ENCODE peak calls at places on chromosomes 13 and 19, in ten cellular contexts. Q, D, C, P, Y, I, A, T, R and H are unnamed samples.

GRCh38 chr19:56670401-56670960 is 1.1 kb downstream of the ZNF835 start:
- ATAC-seq in D (no peak), C (no peak), T (no peak), I (no peak), Y (no peak), P (no peak), Q (no peak), A (no peak), R (no peak), H (no peak)

GRCh38 chr19:409515-410242 is 732 bp upstream of the C2CD4C start:
- ATAC-seq in P (peak; percentile 42), Y (no peak), R (peak; percentile 71), Q (no peak), T (no peak), D (no peak), I (no peak), A (no peak), C (peak; percentile 26), H (no peak)

GRCh38 chr19:49895566-49896297 is 955 bp downstream of the IL4I1 start:
- ATAC-seq in Y (no peak), R (no peak), C (no peak), A (no peak), I (no peak), Q (no peak), T (no peak), P (peak; percentile 7), D (no peak), H (peak; percentile 5)

GRCh38 chr13:48547663-48548092 is 14.8 kb upstream of the RCBTB2 start:
- ATAC-seq in Y (no peak), D (no peak), P (no peak), C (no peak), R (no peak), A (no peak), Q (no peak), T (no peak), I (no peak), H (no peak)

GRCh38 chr19:29576761-29577661 is 29.1 kb upstream of the POP4 start:
- ATAC-seq in T (no peak), Q (no peak), I (no peak), C (no peak), Y (no peak), R (no peak), P (peak; percentile 94), D (no peak), A (no peak), H (peak; percentile 23)

GRCh38 chr19:8494158-8494557 is 8.3 kb downstream of the PRAM1 start:
- ATAC-seq in Y (no peak), A (no peak), C (no peak), T (peak; percentile 40), I (peak; percentile 45), Q (peak; percentile 79), R (peak; percentile 60), D (no peak), P (peak; percentile 20), H (no peak)

GRCh38 chr13:31595568-31595967 is 143.8 kb upstream of the RXFP2 start:
- ATAC-seq in D (no peak), Q (no peak), R (no peak), A (no peak), Y (no peak), C (no peak), I (no peak), T (no peak), P (no peak), H (no peak)

GRCh38 chr19:23799321-23799720 is 40.6 kb upstream of the ZNF681 start:
- ATAC-seq in Q (peak; percentile 95), T (no peak), R (peak; percentile 96), Y (no peak), I (peak; percentile 82), D (no peak), A (no peak), P (peak; percentile 65), C (no peak), H (no peak)

GRCh38 chr13:25217023-25217909 is 45.2 kb upstream of the AMER2 start:
- ATAC-seq in Q (no peak), R (no peak), T (no peak), C (no peak), A (no peak), I (no peak), Y (no peak), P (peak; percentile 51), D (no peak), H (no peak)

GRCh38 chr19:44608391-44608821 is 5.0 kb upstream of the IGSF23 start:
- ATAC-seq in I (no peak), P (no peak), A (peak; percentile 65), R (no peak), D (no peak), T (no peak), Y (no peak), Q (no peak), C (no peak), H (no peak)

GRCh38 chr19:11142528-11143171 is 12.9 kb downstream of the SPC24 start:
- ATAC-seq in D (peak; percentile 78), I (no peak), P (no peak), A (peak; percentile 6), T (peak; percentile 81), Y (peak; percentile 89), Q (no peak), R (no peak), C (peak; percentile 66), H (peak; percentile 67)

GRCh38 chr13:98975822-98976261 is 2.0 kb downstream of the DOCK9 start:
- ATAC-seq in I (no peak), Q (no peak), Y (no peak), T (peak; percentile 43), D (no peak), P (no peak), A (peak; percentile 50), C (no peak), R (peak; percentile 33), H (no peak)

GRCh38 chr13:48600374-48601364 is 53.1 kb upstream of the CYSLTR2 start:
- ATAC-seq in Y (no peak), P (no peak), D (no peak), T (no peak), C (no peak), I (no peak), A (no peak), Q (no peak), R (no peak), H (no peak)

GRCh38 chr13:33279898-33280549 is 5.5 kb downstream of the STARD13 start:
- ATAC-seq in Y (peak; percentile 8), P (no peak), R (no peak), T (peak; percentile 50), C (peak; percentile 73), D (peak; percentile 37), I (no peak), A (peak; percentile 76), Q (no peak), H (peak; percentile 83)

GRCh38 chr13:110347088-110347487 is 40.0 kb downstream of the COL4A2 start:
- ATAC-seq in D (no peak), A (no peak), P (no peak), I (no peak), R (no peak), Y (no peak), T (no peak), C (peak; percentile 1), Q (no peak), H (no peak)

GRCh38 chr19:57687363-57688010 is 5.7 kb downstream of the ZNF551 start:
- ATAC-seq in Q (no peak), P (no peak), D (no peak), A (no peak), R (no peak), C (no peak), Y (no peak), I (no peak), T (no peak), H (no peak)

GRCh38 chr19:4310247-4311121 is 6.1 kb downstream of the FSD1 start:
- ATAC-seq in C (peak; percentile 81), A (peak; percentile 70), Q (no peak), I (peak; percentile 63), R (no peak), T (peak; percentile 16), D (no peak), P (peak; percentile 51), Y (peak; percentile 27), H (peak; percentile 49)

GRCh38 chr19:3365447-3366103 is 808 bp upstream of the NFIC start:
- ATAC-seq in D (peak; percentile 74), Q (no peak), P (no peak), A (peak; percentile 56), C (peak; percentile 61), T (peak; percentile 53), R (no peak), Y (peak; percentile 61), I (no peak), H (no peak)

GRCh38 chr19:32396046-32396652 is 9.4 kb upstream of the DPY19L3 start:
- ATAC-seq in T (no peak), P (peak; percentile 58), I (no peak), C (no peak), Y (no peak), D (no peak), Q (no peak), A (no peak), R (no peak), H (peak; percentile 50)